ENCODE peak calls at places on chromosomes 5 and 9, in nine cellular contexts. One of them, this sample, is unnamed.
A peak's percentile ranks its signal among the peaks of the same experiment; 100 is the strongest.

GRCh38 chr9:92666912-92667532 is 2.9 kb downstream of the IPPK start:
- DNase-seq in fibroblast of lung: no peak
- DNase-seq in tibial nerve: no peak
- DNase-seq in left lung: no peak
- DNase-seq in hepatocyte: no peak
- DNase-seq in CD4-positive, alpha-beta memory T cell: no peak
- DNase-seq in lung: no peak
- DNase-seq in pancreas: no peak
- DNase-seq in A549: no peak
- DNase-seq in this sample: no peak

GRCh38 chr9:98074119-98074990 is 17.8 kb downstream of the NANS start:
- DNase-seq in fibroblast of lung: peak; percentile 21
- DNase-seq in tibial nerve: peak; percentile 69
- DNase-seq in left lung: peak; percentile 62
- DNase-seq in hepatocyte: peak; percentile 75
- DNase-seq in CD4-positive, alpha-beta memory T cell: peak; percentile 61
- DNase-seq in lung: peak; percentile 63
- DNase-seq in pancreas: peak; percentile 42
- DNase-seq in A549: peak; percentile 65
- DNase-seq in this sample: peak; percentile 67

GRCh38 chr5:74541381-74541781 is 99.1 kb downstream of the ENC1 start:
- DNase-seq in fibroblast of lung: peak; percentile 55
- DNase-seq in tibial nerve: no peak
- DNase-seq in left lung: no peak
- DNase-seq in hepatocyte: no peak
- DNase-seq in CD4-positive, alpha-beta memory T cell: no peak
- DNase-seq in lung: no peak
- DNase-seq in pancreas: no peak
- DNase-seq in A549: no peak
- DNase-seq in this sample: no peak

GRCh38 chr5:14105717-14106435 is 37.3 kb upstream of the TRIO start:
- DNase-seq in fibroblast of lung: peak; percentile 96
- DNase-seq in tibial nerve: no peak
- DNase-seq in left lung: no peak
- DNase-seq in hepatocyte: peak; percentile 18
- DNase-seq in CD4-positive, alpha-beta memory T cell: no peak
- DNase-seq in lung: no peak
- DNase-seq in pancreas: no peak
- DNase-seq in A549: peak; percentile 69
- DNase-seq in this sample: no peak

GRCh38 chr5:139847790-139848507 is 52.3 kb downstream of the PSD2 start:
- DNase-seq in fibroblast of lung: peak; percentile 40
- DNase-seq in tibial nerve: no peak
- DNase-seq in left lung: no peak
- DNase-seq in hepatocyte: peak; percentile 70
- DNase-seq in CD4-positive, alpha-beta memory T cell: peak; percentile 84
- DNase-seq in lung: no peak
- DNase-seq in pancreas: peak; percentile 45
- DNase-seq in A549: peak; percentile 60
- DNase-seq in this sample: peak; percentile 57

GRCh38 chr5:125487231-125487630 is 740.8 kb upstream of the ZNF608 start:
- DNase-seq in fibroblast of lung: no peak
- DNase-seq in tibial nerve: no peak
- DNase-seq in left lung: no peak
- DNase-seq in hepatocyte: no peak
- DNase-seq in CD4-positive, alpha-beta memory T cell: no peak
- DNase-seq in lung: no peak
- DNase-seq in pancreas: no peak
- DNase-seq in A549: no peak
- DNase-seq in this sample: no peak

GRCh38 chr5:154865466-154866184 is 7.2 kb downstream of the CNOT8 start:
- DNase-seq in fibroblast of lung: no peak
- DNase-seq in tibial nerve: no peak
- DNase-seq in left lung: no peak
- DNase-seq in hepatocyte: no peak
- DNase-seq in CD4-positive, alpha-beta memory T cell: no peak
- DNase-seq in lung: no peak
- DNase-seq in pancreas: no peak
- DNase-seq in A549: no peak
- DNase-seq in this sample: no peak

GRCh38 chr9:112529316-112529715 is 42.7 kb downstream of the KIAA1958 start:
- DNase-seq in fibroblast of lung: no peak
- DNase-seq in tibial nerve: no peak
- DNase-seq in left lung: no peak
- DNase-seq in hepatocyte: no peak
- DNase-seq in CD4-positive, alpha-beta memory T cell: no peak
- DNase-seq in lung: no peak
- DNase-seq in pancreas: no peak
- DNase-seq in A549: no peak
- DNase-seq in this sample: no peak

GRCh38 chr5:153084476-153084875 is 406.0 kb upstream of the GRIA1 start:
- DNase-seq in fibroblast of lung: peak; percentile 0
- DNase-seq in tibial nerve: no peak
- DNase-seq in left lung: no peak
- DNase-seq in hepatocyte: no peak
- DNase-seq in CD4-positive, alpha-beta memory T cell: no peak
- DNase-seq in lung: no peak
- DNase-seq in pancreas: no peak
- DNase-seq in A549: no peak
- DNase-seq in this sample: no peak

GRCh38 chr9:79264511-79265448 is 307.0 kb upstream of the TLE4 start:
- DNase-seq in fibroblast of lung: peak; percentile 18
- DNase-seq in tibial nerve: no peak
- DNase-seq in left lung: no peak
- DNase-seq in hepatocyte: no peak
- DNase-seq in CD4-positive, alpha-beta memory T cell: no peak
- DNase-seq in lung: no peak
- DNase-seq in pancreas: no peak
- DNase-seq in A549: no peak
- DNase-seq in this sample: no peak

GRCh38 chr5:160021818-160022446 is 13.0 kb downstream of the TTC1 start:
- DNase-seq in fibroblast of lung: peak; percentile 47
- DNase-seq in tibial nerve: peak; percentile 71
- DNase-seq in left lung: no peak
- DNase-seq in hepatocyte: peak; percentile 81
- DNase-seq in CD4-positive, alpha-beta memory T cell: peak; percentile 64
- DNase-seq in lung: peak; percentile 54
- DNase-seq in pancreas: peak; percentile 45
- DNase-seq in A549: peak; percentile 61
- DNase-seq in this sample: peak; percentile 56

GRCh38 chr9:117656007-117656406 is 48.2 kb upstream of the TLR4 start:
- DNase-seq in fibroblast of lung: peak; percentile 50
- DNase-seq in tibial nerve: no peak
- DNase-seq in left lung: no peak
- DNase-seq in hepatocyte: no peak
- DNase-seq in CD4-positive, alpha-beta memory T cell: no peak
- DNase-seq in lung: no peak
- DNase-seq in pancreas: no peak
- DNase-seq in A549: no peak
- DNase-seq in this sample: no peak

GRCh38 chr9:116644099-116644688 is 42.9 kb upstream of the TRIM32 start:
- DNase-seq in fibroblast of lung: peak; percentile 82
- DNase-seq in tibial nerve: no peak
- DNase-seq in left lung: no peak
- DNase-seq in hepatocyte: no peak
- DNase-seq in CD4-positive, alpha-beta memory T cell: no peak
- DNase-seq in lung: no peak
- DNase-seq in pancreas: no peak
- DNase-seq in A549: no peak
- DNase-seq in this sample: no peak

GRCh38 chr5:135466178-135467050 is 14.3 kb upstream of the TIFAB start:
- DNase-seq in fibroblast of lung: peak; percentile 47
- DNase-seq in tibial nerve: peak; percentile 59
- DNase-seq in left lung: peak; percentile 77
- DNase-seq in hepatocyte: peak; percentile 90
- DNase-seq in CD4-positive, alpha-beta memory T cell: peak; percentile 43
- DNase-seq in lung: peak; percentile 79
- DNase-seq in pancreas: peak; percentile 58
- DNase-seq in A549: peak; percentile 87
- DNase-seq in this sample: peak; percentile 77

GRCh38 chr5:149834246-149834855 is 104.2 kb downstream of the PPARGC1B start:
- DNase-seq in fibroblast of lung: peak; percentile 77
- DNase-seq in tibial nerve: peak; percentile 77
- DNase-seq in left lung: no peak
- DNase-seq in hepatocyte: peak; percentile 90
- DNase-seq in CD4-positive, alpha-beta memory T cell: peak; percentile 49
- DNase-seq in lung: peak; percentile 71
- DNase-seq in pancreas: peak; percentile 54
- DNase-seq in A549: peak; percentile 87
- DNase-seq in this sample: peak; percentile 65

GRCh38 chr9:130356033-130356432 is 88.7 kb upstream of the ASS1 start:
- DNase-seq in fibroblast of lung: no peak
- DNase-seq in tibial nerve: no peak
- DNase-seq in left lung: no peak
- DNase-seq in hepatocyte: no peak
- DNase-seq in CD4-positive, alpha-beta memory T cell: no peak
- DNase-seq in lung: no peak
- DNase-seq in pancreas: no peak
- DNase-seq in A549: no peak
- DNase-seq in this sample: no peak

GRCh38 chr5:139108056-139108811 is 89.9 kb downstream of the SIL1 start:
- DNase-seq in fibroblast of lung: peak; percentile 69
- DNase-seq in tibial nerve: peak; percentile 20
- DNase-seq in left lung: no peak
- DNase-seq in hepatocyte: no peak
- DNase-seq in CD4-positive, alpha-beta memory T cell: no peak
- DNase-seq in lung: no peak
- DNase-seq in pancreas: peak; percentile 25
- DNase-seq in A549: no peak
- DNase-seq in this sample: no peak

DNA sequence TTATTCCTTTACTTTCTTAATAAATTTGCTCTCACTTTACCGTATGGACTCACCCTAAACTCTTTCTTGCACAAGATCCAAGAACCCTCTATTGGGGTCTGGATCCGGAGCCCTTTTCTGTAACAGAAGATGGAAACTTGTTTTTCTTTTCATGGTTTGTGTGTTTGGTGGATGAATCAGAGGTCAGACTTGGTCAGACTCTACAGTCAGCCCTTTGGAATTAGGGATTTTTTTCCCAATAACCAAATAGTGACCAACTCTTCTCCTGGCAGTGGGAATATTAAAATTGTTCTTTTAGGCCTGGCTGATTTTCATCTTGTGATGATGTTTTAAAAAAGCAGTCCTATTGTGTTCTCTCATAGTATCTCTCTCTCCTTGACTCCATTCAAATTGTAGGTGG is 253.1 kb upstream of the ACTBL2 start:
- DNase-seq in fibroblast of lung: peak; percentile 96
- DNase-seq in tibial nerve: no peak
- DNase-seq in left lung: no peak
- DNase-seq in hepatocyte: no peak
- DNase-seq in CD4-positive, alpha-beta memory T cell: no peak
- DNase-seq in lung: no peak
- DNase-seq in pancreas: no peak
- DNase-seq in A549: peak; percentile 33
- DNase-seq in this sample: no peak
- H3K27ac ChIP-seq in fibroblast of lung: peak overlapping the region; percentile 41
- H3K27ac ChIP-seq in tibial nerve: no peak overlapping the region
- H3K27ac ChIP-seq in left lung: peak overlapping the region; percentile 15
- H3K27ac ChIP-seq in hepatocyte: peak overlapping the region; percentile 86
- H3K27ac ChIP-seq in CD4-positive, alpha-beta memory T cell: no peak overlapping the region
- H3K27ac ChIP-seq in lung: no peak overlapping the region
- H3K27ac ChIP-seq in pancreas: no peak overlapping the region
- H3K27ac ChIP-seq in A549: peak overlapping the region; percentile 82
- H3K27ac ChIP-seq in this sample: no peak overlapping the region

DNA sequence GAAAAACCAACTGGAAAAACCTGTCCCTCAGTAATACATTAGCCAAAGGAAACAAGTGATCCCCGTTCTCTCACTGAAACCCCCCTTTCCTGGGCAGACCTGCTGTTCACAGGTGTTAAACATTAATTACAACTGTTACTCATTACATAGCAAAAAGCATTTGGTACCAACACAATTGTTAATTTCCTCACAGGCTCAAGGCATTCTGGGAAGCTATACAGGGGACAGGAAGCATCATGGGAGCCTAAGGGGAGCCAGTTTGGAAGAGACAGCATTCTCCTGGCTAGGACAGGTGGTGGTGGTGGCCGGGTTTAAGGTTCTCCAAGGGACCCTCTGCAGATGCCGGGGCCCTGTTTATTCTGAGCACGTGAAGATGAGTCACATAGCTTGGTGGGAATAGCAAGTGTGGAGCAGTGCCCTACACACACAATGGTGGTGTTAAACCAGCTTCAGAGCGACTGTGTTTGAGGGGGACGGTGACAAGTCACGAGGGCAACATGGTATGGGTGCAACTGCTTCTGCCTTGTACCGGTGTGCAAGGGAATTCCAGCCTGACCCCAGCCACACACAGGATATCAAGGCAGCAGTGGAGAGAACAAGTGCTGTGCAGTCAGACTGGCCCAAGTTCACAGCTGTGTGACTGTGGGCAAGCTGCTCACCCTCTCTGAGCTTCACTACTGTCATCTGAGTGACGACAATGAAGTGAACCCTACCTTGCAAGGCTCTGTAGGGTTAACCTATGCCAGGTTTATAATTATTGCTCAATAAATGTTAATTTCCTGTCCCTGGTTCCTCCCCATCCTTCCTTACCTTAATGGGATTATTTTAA is 62.7 kb upstream of the SLC25A51 start:
- DNase-seq in fibroblast of lung: peak; percentile 41
- DNase-seq in tibial nerve: no peak
- DNase-seq in left lung: no peak
- DNase-seq in hepatocyte: peak; percentile 77
- DNase-seq in CD4-positive, alpha-beta memory T cell: no peak
- DNase-seq in lung: no peak
- DNase-seq in pancreas: peak; percentile 75
- DNase-seq in A549: peak; percentile 36
- DNase-seq in this sample: no peak
- H3K4me1 ChIP-seq in fibroblast of lung: peaks cover 36% of the 10 kb centered on the region
- H3K4me1 ChIP-seq in tibial nerve: peaks cover 28% of the 10 kb centered on the region
- H3K4me1 ChIP-seq in left lung: peaks cover 62% of the 10 kb centered on the region
- H3K4me1 ChIP-seq in hepatocyte: peaks cover 68% of the 10 kb centered on the region
- H3K4me1 ChIP-seq in CD4-positive, alpha-beta memory T cell: no peaks in the 10 kb centered on the region
- H3K4me1 ChIP-seq in lung: peaks cover 35% of the 10 kb centered on the region
- H3K4me1 ChIP-seq in pancreas: peaks cover 76% of the 10 kb centered on the region
- H3K4me1 ChIP-seq in A549: peaks cover 86% of the 10 kb centered on the region
- H3K4me1 ChIP-seq in this sample: no peaks in the 10 kb centered on the region

GRCh38 chr9:14843163-14843562 is 67.1 kb downstream of the FREM1 start:
- DNase-seq in fibroblast of lung: no peak
- DNase-seq in tibial nerve: no peak
- DNase-seq in left lung: no peak
- DNase-seq in hepatocyte: no peak
- DNase-seq in CD4-positive, alpha-beta memory T cell: no peak
- DNase-seq in lung: no peak
- DNase-seq in pancreas: no peak
- DNase-seq in A549: no peak
- DNase-seq in this sample: no peak
- H3K27ac ChIP-seq in fibroblast of lung: no peak overlapping the region
- H3K27ac ChIP-seq in tibial nerve: no peak overlapping the region
- H3K27ac ChIP-seq in left lung: no peak overlapping the region
- H3K27ac ChIP-seq in hepatocyte: no peak overlapping the region
- H3K27ac ChIP-seq in CD4-positive, alpha-beta memory T cell: no peak overlapping the region
- H3K27ac ChIP-seq in lung: no peak overlapping the region
- H3K27ac ChIP-seq in pancreas: no peak overlapping the region
- H3K27ac ChIP-seq in A549: no peak overlapping the region
- H3K27ac ChIP-seq in this sample: no peak overlapping the region

DNA sequence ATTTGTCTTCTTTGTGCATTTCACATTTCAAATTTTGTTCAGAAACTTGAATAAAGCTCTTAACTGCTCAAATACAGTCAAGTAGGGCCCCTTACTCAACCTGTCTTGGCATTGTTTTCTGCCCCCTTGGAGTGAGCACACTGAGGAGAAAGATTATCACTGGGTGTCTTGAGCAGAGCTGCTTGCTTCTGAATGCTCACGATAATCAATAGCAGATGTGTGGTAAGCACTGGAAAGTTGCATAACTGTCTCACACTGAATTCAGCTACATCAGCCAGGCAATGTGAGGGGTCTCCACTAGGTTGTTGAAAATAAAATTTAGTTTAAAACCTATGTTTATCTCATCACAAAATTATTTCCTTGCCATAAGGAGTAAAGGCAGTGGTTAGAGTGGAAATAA is 7.8 kb upstream of the TNFAIP8 start:
- DNase-seq in fibroblast of lung: peak; percentile 55
- DNase-seq in tibial nerve: no peak
- DNase-seq in left lung: no peak
- DNase-seq in hepatocyte: no peak
- DNase-seq in CD4-positive, alpha-beta memory T cell: no peak
- DNase-seq in lung: no peak
- DNase-seq in pancreas: no peak
- DNase-seq in A549: no peak
- DNase-seq in this sample: no peak
- H3K4me1 ChIP-seq in fibroblast of lung: peaks cover 2% of the 10 kb centered on the region
- H3K4me1 ChIP-seq in tibial nerve: no peaks in the 10 kb centered on the region
- H3K4me1 ChIP-seq in left lung: peaks cover 46% of the 10 kb centered on the region
- H3K4me1 ChIP-seq in hepatocyte: peaks cover 7% of the 10 kb centered on the region
- H3K4me1 ChIP-seq in CD4-positive, alpha-beta memory T cell: peaks cover 97% of the 10 kb centered on the region
- H3K4me1 ChIP-seq in lung: peaks cover 1% of the 10 kb centered on the region
- H3K4me1 ChIP-seq in pancreas: peaks cover 5% of the 10 kb centered on the region
- H3K4me1 ChIP-seq in A549: peaks cover 6% of the 10 kb centered on the region
- H3K4me1 ChIP-seq in this sample: peaks cover 7% of the 10 kb centered on the region